ENCODE peak calls at places on chromosomes 13 and 19, in five cellular contexts. R is HL-60, K is astrocyte, Q is heart right ventricle, N is lower leg skin. V is an unnamed sample.

GRCh38 chr13:25372275-25373081 is 704 bp downstream of the ATP8A2 start:
- DNase-seq in R (no peak), K (no peak), N (no peak), Q (no peak), V (no peak)

GRCh38 chr13:61136101-61136500 is 279.5 kb downstream of the PCDH20 start:
- DNase-seq in N (no peak), Q (no peak), R (no peak), K (no peak), V (no peak)

GRCh38 chr13:75079226-75079625 is 402.7 kb downstream of the TBC1D4 start:
- DNase-seq in K (peak), Q (no peak), N (no peak), R (no peak), V (no peak)

GRCh38 chr13:32079586-32079985 is 48.0 kb downstream of the FRY start:
- DNase-seq in R (no peak), K (no peak), Q (no peak), N (no peak), V (no peak)

GRCh38 chr13:109804654-109805053 is 18.3 kb upstream of the IRS2 start:
- DNase-seq in K (no peak), Q (no peak), N (no peak), R (no peak), V (no peak)

GRCh38 chr13:45055902-45056648 is 64.2 kb upstream of the GTF2F2 start:
- DNase-seq in K (peak), N (peak), R (no peak), Q (no peak), V (no peak)

GRCh38 chr13:75153834-75154233 is 328.1 kb downstream of the TBC1D4 start:
- DNase-seq in Q (no peak), K (peak), N (no peak), R (peak), V (no peak)

GRCh38 chr19:16467581-16467980 is 4.2 kb downstream of the EPS15L1 start:
- DNase-seq in K (no peak), N (no peak), Q (peak), R (no peak), V (no peak)

GRCh38 chr13:95083758-95084157 is 217.5 kb downstream of the ABCC4 start:
- DNase-seq in R (no peak), N (no peak), K (peak), Q (no peak), V (no peak)

GRCh38 chr19:1854542-1855039 is 6.3 kb upstream of the REXO1 start:
- DNase-seq in Q (peak), R (peak), N (peak), K (no peak), V (no peak)

GRCh38 chr13:109272595-109273325 is 513.6 kb downstream of the IRS2 start:
- DNase-seq in N (no peak), R (no peak), K (peak), Q (no peak), V (no peak)

GRCh38 chr13:30792257-30793000 is 57.1 kb downstream of the ALOX5AP start:
- DNase-seq in N (peak), K (peak), R (no peak), Q (peak), V (no peak)

GRCh38 chr13:69524459-69525155 is 583.0 kb upstream of the ATXN8OS start:
- DNase-seq in K (no peak), Q (no peak), N (no peak), R (no peak), V (no peak)

GRCh38 chr13:22220186-22221160 is 549.6 kb downstream of the FGF9 start:
- DNase-seq in K (no peak), R (no peak), Q (no peak), N (no peak), V (no peak)

GRCh38 chr19:57803594-57804325 is 11.0 kb downstream of the ZNF552 start:
- DNase-seq in K (peak), R (no peak), N (no peak), Q (no peak), V (no peak)

GRCh38 chr13:85099245-85099644 is 700.0 kb downstream of the SLITRK6 start:
- DNase-seq in R (no peak), K (no peak), Q (no peak), N (no peak), V (no peak)

GRCh38 chr19:4454952-4455738 is 2.4 kb downstream of the UBXN6 start:
- DNase-seq in Q (no peak), K (no peak), N (peak), R (no peak), V (no peak)
- H3K4me3 ChIP-seq in Q (no peak), K (peak), N (no peak), R (no peak), V (peak)

GRCh38 chr19:54662730-54663129 is at the start of gene LILRB4:
- DNase-seq in Q (peak), R (no peak), N (peak), K (no peak), V (no peak)
- H3K4me3 ChIP-seq in Q (no peak), R (peak), N (no peak), K (no peak), V (no peak)

GRCh38 chr19:5335593-5335992 is 5.0 kb downstream of the PTPRS start:
- DNase-seq in Q (no peak), K (no peak), R (no peak), N (no peak), V (no peak)
- H3K4me3 ChIP-seq in Q (no peak), K (no peak), R (no peak), N (no peak), V (no peak)

DNA sequence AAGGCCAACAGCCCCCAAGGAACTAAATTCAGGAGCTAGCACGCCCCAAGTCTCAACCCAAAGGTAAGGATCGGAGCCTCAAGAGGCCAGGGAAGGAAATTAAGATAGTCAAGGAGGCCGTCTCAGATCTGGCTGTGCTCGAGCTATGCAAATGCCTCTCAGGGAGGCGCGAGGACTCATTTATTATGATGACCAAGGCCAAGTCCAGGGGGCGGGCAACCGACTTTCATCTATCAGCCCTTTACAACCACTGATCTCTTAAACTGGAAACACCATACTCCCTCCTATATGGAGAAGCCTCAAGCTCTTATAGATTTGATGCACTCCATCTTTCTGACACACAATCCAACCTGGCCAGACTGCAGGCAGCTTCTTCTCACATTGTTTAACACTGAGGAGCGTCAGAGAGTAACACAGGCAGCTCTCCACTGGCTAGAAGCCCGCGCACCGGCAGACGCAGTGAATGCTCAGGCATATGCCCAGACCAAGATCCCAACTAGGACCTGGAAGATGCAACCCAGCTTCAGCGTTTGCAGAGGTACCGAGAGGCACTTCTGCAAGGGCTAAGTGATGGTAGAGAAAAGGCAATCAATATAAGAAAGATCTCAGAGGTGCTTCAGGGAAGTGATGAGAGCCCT is 9.6 kb upstream of the SLC15A1 start:
- DNase-seq in K (no peak), N (no peak), R (no peak), Q (no peak), V (no peak)
- H3K4me3 ChIP-seq in K (no peak), N (no peak), R (no peak), Q (no peak), V (peak)

DNA sequence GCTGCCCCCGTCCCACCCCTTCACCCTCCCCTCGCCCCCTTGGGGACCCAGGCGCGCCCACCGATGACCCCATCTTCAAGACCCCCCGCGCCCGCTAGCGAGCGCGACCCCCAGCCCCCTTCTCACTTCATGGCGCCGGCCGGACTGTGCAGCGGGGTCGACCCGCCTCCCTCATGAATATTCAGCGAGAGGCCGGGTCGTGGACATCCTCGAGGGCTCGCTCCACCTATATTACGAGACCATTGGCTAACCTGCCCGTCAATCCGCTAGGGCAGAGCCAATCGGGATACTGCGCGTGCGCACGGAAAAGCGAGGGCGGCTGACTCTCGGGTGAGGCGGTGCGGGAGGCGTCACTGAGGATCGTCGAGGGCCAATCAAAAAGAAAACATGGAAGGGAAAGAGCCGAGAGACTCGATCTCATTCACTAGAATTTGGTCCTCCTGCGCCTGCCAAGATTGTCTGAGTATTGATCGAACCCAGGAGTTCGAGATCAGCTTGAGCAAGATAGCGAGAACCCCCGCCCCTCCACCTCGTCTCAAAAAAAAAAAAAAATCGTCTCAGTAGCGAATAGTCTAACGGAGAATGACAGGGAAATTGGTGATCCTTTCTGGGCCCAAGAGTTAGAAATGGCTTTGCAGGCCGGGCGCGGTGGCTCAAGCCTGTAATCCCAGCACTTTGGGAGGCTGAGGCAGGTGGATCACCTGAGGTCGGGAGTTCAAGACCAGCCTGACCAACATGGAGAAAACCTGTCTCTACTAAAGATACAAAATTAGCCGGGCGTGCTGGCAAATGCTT is at the start of gene ERCC2:
- DNase-seq in N (peak), R (peak), Q (peak), K (peak), V (peak)
- H3K4me3 ChIP-seq in N (peak), R (peak), Q (peak), K (peak), V (peak)

GRCh38 chr19:49490287-49491029 is 3.0 kb downstream of the RPL13A start:
- DNase-seq in K (no peak), N (no peak), R (no peak), Q (no peak), V (no peak)
- H3K4me3 ChIP-seq in K (peak), N (no peak), R (peak), Q (no peak), V (no peak)

DNA sequence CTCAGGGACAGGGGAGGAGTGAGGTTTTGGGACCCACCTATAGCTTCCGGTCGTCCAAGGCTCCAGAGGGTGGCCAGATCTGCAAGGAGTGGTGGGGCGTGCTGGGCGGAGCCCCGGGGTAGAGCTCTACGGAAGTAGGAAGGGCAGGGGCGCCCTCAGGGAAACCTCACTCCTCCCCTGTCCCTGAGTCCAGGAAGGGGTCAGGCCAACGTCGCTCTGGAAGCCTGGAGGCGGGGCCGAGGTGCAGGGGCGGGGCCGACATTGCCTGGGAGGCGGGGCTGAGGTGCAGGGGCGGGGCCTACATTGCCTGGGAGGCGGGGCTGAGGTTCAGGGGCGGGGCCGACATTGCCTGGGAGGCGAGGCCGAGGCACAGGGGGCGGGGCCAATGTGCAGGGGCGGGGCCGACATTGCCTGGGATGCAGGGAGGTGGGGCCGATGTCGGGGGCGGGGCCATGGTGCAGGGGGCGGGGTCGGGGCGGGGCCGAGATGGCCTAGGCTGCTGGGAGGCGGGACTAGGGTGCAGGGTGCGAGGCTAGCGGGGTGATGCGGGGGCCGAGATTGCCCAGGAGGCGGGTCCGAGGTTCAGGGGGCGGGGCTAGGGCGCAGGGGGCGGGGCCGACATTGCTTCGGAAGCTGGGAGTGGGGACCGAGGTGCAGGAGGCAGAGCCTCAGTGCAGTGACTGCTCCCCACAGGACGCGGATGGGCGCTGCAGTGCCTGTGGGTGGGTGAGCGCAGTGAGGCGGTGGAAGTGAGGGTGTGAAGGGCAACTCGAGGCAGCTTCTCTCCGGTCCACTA is 4.9 kb upstream of the PALM start:
- DNase-seq in R (peak), N (peak), Q (peak), K (no peak), V (no peak)
- H3K4me3 ChIP-seq in R (peak), N (no peak), Q (no peak), K (no peak), V (peak)

GRCh38 chr19:12953456-12954149 is 3.4 kb downstream of the GADD45GIP1 start:
- DNase-seq in R (no peak), Q (no peak), K (no peak), N (no peak), V (no peak)
- H3K4me3 ChIP-seq in R (no peak), Q (no peak), K (no peak), N (no peak), V (no peak)

V was measured in vagina.